ENCODE peak calls at places on chromosomes 2 and 18, in ten cellular contexts. One of them, this sample, is unnamed.

GRCh38 chr2:15158117-15158516 is 403.0 kb downstream of the NBAS start:
- DNase-seq in stomach: no peak
- DNase-seq in tibial nerve: no peak
- DNase-seq in transverse colon: no peak
- DNase-seq in HepG2: no peak
- DNase-seq in ovary: no peak
- DNase-seq in A549: no peak
- DNase-seq in sigmoid colon: no peak
- DNase-seq in K562: no peak
- DNase-seq in H1: no peak
- DNase-seq in this sample: no peak

GRCh38 chr2:106314427-106314826 is 120.3 kb upstream of the UXS1 start:
- DNase-seq in K562: no peak
- DNase-seq in HepG2: no peak
- DNase-seq in ovary: no peak
- DNase-seq in H1: no peak
- DNase-seq in sigmoid colon: no peak
- DNase-seq in tibial nerve: no peak
- DNase-seq in transverse colon: no peak
- DNase-seq in stomach: no peak
- DNase-seq in A549: no peak
- DNase-seq in this sample: no peak

GRCh38 chr2:43269074-43269572 is 42.7 kb upstream of the ZFP36L2 start:
- DNase-seq in K562: peak
- DNase-seq in A549: no peak
- DNase-seq in tibial nerve: peak
- DNase-seq in stomach: peak
- DNase-seq in transverse colon: peak
- DNase-seq in HepG2: no peak
- DNase-seq in H1: no peak
- DNase-seq in ovary: peak
- DNase-seq in sigmoid colon: peak
- DNase-seq in this sample: peak

GRCh38 chr2:154439156-154439555 is 259.3 kb upstream of the KCNJ3 start:
- DNase-seq in transverse colon: no peak
- DNase-seq in A549: no peak
- DNase-seq in H1: no peak
- DNase-seq in ovary: no peak
- DNase-seq in tibial nerve: no peak
- DNase-seq in stomach: no peak
- DNase-seq in sigmoid colon: no peak
- DNase-seq in K562: no peak
- DNase-seq in HepG2: peak
- DNase-seq in this sample: no peak

GRCh38 chr18:8423051-8423558 is 186.1 kb upstream of the RAB12 start:
- DNase-seq in ovary: no peak
- DNase-seq in HepG2: peak
- DNase-seq in transverse colon: no peak
- DNase-seq in A549: no peak
- DNase-seq in stomach: no peak
- DNase-seq in K562: no peak
- DNase-seq in H1: no peak
- DNase-seq in sigmoid colon: no peak
- DNase-seq in tibial nerve: no peak
- DNase-seq in this sample: no peak

GRCh38 chr2:11703700-11704099 is 33.7 kb upstream of the NTSR2 start:
- DNase-seq in ovary: no peak
- DNase-seq in K562: no peak
- DNase-seq in A549: no peak
- DNase-seq in tibial nerve: no peak
- DNase-seq in stomach: no peak
- DNase-seq in HepG2: no peak
- DNase-seq in sigmoid colon: no peak
- DNase-seq in transverse colon: no peak
- DNase-seq in H1: no peak
- DNase-seq in this sample: no peak

GRCh38 chr18:5951515-5952081 is 56.3 kb upstream of the TMEM200C start:
- DNase-seq in ovary: no peak
- DNase-seq in transverse colon: no peak
- DNase-seq in HepG2: no peak
- DNase-seq in stomach: no peak
- DNase-seq in tibial nerve: no peak
- DNase-seq in sigmoid colon: no peak
- DNase-seq in H1: no peak
- DNase-seq in K562: no peak
- DNase-seq in A549: no peak
- DNase-seq in this sample: no peak

GRCh38 chr2:43899589-43899988 is 60.8 kb downstream of the ABCG8 start:
- DNase-seq in sigmoid colon: no peak
- DNase-seq in tibial nerve: no peak
- DNase-seq in A549: no peak
- DNase-seq in transverse colon: no peak
- DNase-seq in ovary: no peak
- DNase-seq in stomach: no peak
- DNase-seq in HepG2: no peak
- DNase-seq in K562: no peak
- DNase-seq in H1: no peak
- DNase-seq in this sample: no peak

GRCh38 chr2:174120346-174120745 is 128.0 kb downstream of the OLA1 start:
- DNase-seq in HepG2: peak
- DNase-seq in K562: peak
- DNase-seq in sigmoid colon: no peak
- DNase-seq in H1: no peak
- DNase-seq in transverse colon: no peak
- DNase-seq in A549: peak
- DNase-seq in ovary: no peak
- DNase-seq in tibial nerve: no peak
- DNase-seq in stomach: no peak
- DNase-seq in this sample: no peak

GRCh38 chr2:161136696-161137324 is 23.4 kb upstream of the TANK start:
- DNase-seq in sigmoid colon: no peak
- DNase-seq in tibial nerve: no peak
- DNase-seq in transverse colon: no peak
- DNase-seq in stomach: no peak
- DNase-seq in ovary: no peak
- DNase-seq in A549: no peak
- DNase-seq in HepG2: no peak
- DNase-seq in K562: no peak
- DNase-seq in H1: no peak
- DNase-seq in this sample: no peak

GRCh38 chr2:197786010-197786877 is 1.1 kb upstream of the BOLL start:
- DNase-seq in HepG2: no peak
- DNase-seq in A549: peak
- DNase-seq in K562: no peak
- DNase-seq in stomach: peak
- DNase-seq in sigmoid colon: no peak
- DNase-seq in transverse colon: peak
- DNase-seq in ovary: no peak
- DNase-seq in tibial nerve: no peak
- DNase-seq in H1: peak
- DNase-seq in this sample: peak

GRCh38 chr2:172826522-172826921 is 90.9 kb downstream of the RAPGEF4 start:
- DNase-seq in K562: no peak
- DNase-seq in HepG2: no peak
- DNase-seq in sigmoid colon: no peak
- DNase-seq in tibial nerve: no peak
- DNase-seq in A549: no peak
- DNase-seq in transverse colon: no peak
- DNase-seq in stomach: no peak
- DNase-seq in H1: no peak
- DNase-seq in ovary: no peak
- DNase-seq in this sample: no peak

GRCh38 chr2:181876614-181877063 is 14.9 kb upstream of the ITPRID2 start:
- DNase-seq in K562: no peak
- DNase-seq in transverse colon: peak
- DNase-seq in tibial nerve: no peak
- DNase-seq in sigmoid colon: no peak
- DNase-seq in ovary: no peak
- DNase-seq in stomach: no peak
- DNase-seq in A549: peak
- DNase-seq in H1: no peak
- DNase-seq in HepG2: no peak
- DNase-seq in this sample: no peak

GRCh38 chr2:16189019-16189850 is 248.9 kb downstream of the MYCN start:
- DNase-seq in ovary: no peak
- DNase-seq in sigmoid colon: no peak
- DNase-seq in tibial nerve: no peak
- DNase-seq in transverse colon: no peak
- DNase-seq in K562: no peak
- DNase-seq in H1: no peak
- DNase-seq in HepG2: no peak
- DNase-seq in A549: no peak
- DNase-seq in stomach: no peak
- DNase-seq in this sample: no peak

GRCh38 chr2:15073639-15074038 is 441.1 kb downstream of the LRATD1 start:
- DNase-seq in tibial nerve: no peak
- DNase-seq in transverse colon: no peak
- DNase-seq in HepG2: no peak
- DNase-seq in sigmoid colon: no peak
- DNase-seq in H1: no peak
- DNase-seq in A549: no peak
- DNase-seq in stomach: no peak
- DNase-seq in ovary: no peak
- DNase-seq in K562: no peak
- DNase-seq in this sample: no peak

GRCh38 chr2:32627441-32627900 is 379 bp upstream of the TTC27 start:
- DNase-seq in A549: peak
- DNase-seq in transverse colon: peak
- DNase-seq in H1: peak
- DNase-seq in sigmoid colon: peak
- DNase-seq in tibial nerve: no peak
- DNase-seq in ovary: peak
- DNase-seq in K562: no peak
- DNase-seq in HepG2: peak
- DNase-seq in stomach: peak
- DNase-seq in this sample: no peak

GRCh38 chr2:169928463-169928864 is 101.2 kb downstream of the UBR3 start:
- DNase-seq in ovary: no peak
- DNase-seq in K562: peak
- DNase-seq in transverse colon: no peak
- DNase-seq in A549: no peak
- DNase-seq in H1: no peak
- DNase-seq in stomach: no peak
- DNase-seq in HepG2: peak
- DNase-seq in sigmoid colon: no peak
- DNase-seq in tibial nerve: no peak
- DNase-seq in this sample: no peak

DNA sequence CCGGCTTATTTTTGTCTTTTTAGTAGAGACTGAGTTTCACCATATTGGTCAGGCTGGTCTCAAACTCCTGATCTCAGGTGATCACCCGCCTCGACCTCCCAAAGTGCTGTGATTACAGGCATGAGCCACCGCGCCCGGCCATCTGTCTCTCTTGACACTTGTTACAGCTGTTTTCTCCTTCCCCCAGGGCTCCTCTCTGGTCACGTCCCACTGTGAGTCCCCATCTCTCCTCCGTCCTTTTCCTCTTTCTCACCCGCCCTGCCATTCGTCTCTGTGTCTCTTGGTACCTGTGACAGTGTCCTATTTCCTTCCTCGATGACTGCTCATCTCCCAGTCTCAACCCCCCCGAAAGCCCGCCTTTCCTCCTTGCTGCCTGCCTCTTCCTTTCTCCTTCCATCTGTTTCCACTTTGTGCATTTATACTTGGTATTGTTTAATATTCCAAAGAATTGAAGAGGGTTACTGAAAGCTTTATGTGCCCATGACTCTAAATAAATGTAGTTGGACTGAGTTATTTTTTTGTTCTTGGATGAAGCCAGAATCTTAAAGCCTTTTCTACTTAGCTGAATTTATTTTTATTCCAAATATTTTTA is 241.5 kb downstream of the SH3RF3 start:
- DNase-seq in HepG2: no peak
- DNase-seq in K562: no peak
- DNase-seq in sigmoid colon: peak
- DNase-seq in tibial nerve: no peak
- DNase-seq in A549: no peak
- DNase-seq in stomach: peak
- DNase-seq in H1: no peak
- DNase-seq in ovary: no peak
- DNase-seq in transverse colon: no peak
- DNase-seq in this sample: no peak
- TF ChIP-seq EP300 in HepG2: no peak
- TF ChIP-seq EP300 in K562: no peak
- TF ChIP-seq EP300 in sigmoid colon: no peak
- TF ChIP-seq EP300 in tibial nerve: no peak
- TF ChIP-seq EP300 in A549: no peak
- TF ChIP-seq EP300 in stomach: no peak
- TF ChIP-seq EP300 in H1: no peak
- TF ChIP-seq EP300 in ovary: no peak
- TF ChIP-seq EP300 in transverse colon: no peak
- TF ChIP-seq EP300 in this sample: no peak

GRCh38 chr2:60882971-60883753 is 1.8 kb downstream of the REL start:
- DNase-seq in ovary: no peak
- DNase-seq in sigmoid colon: no peak
- DNase-seq in K562: no peak
- DNase-seq in H1: no peak
- DNase-seq in transverse colon: peak
- DNase-seq in tibial nerve: no peak
- DNase-seq in HepG2: no peak
- DNase-seq in A549: no peak
- DNase-seq in stomach: no peak
- DNase-seq in this sample: no peak
- TF ChIP-seq POLR2A in ovary: no peak
- TF ChIP-seq POLR2A in sigmoid colon: no peak
- TF ChIP-seq POLR2A in K562: no peak
- TF ChIP-seq POLR2A in H1: no peak
- TF ChIP-seq POLR2A in transverse colon: peak
- TF ChIP-seq POLR2A in tibial nerve: peak
- TF ChIP-seq POLR2A in HepG2: no peak
- TF ChIP-seq POLR2A in A549: no peak
- TF ChIP-seq POLR2A in stomach: no peak
- TF ChIP-seq POLR2A in this sample: no peak

GRCh38 chr2:1431886-1432400 is 18.7 kb downstream of the TPO start:
- DNase-seq in ovary: no peak
- DNase-seq in tibial nerve: no peak
- DNase-seq in transverse colon: no peak
- DNase-seq in H1: no peak
- DNase-seq in HepG2: no peak
- DNase-seq in sigmoid colon: no peak
- DNase-seq in A549: no peak
- DNase-seq in K562: no peak
- DNase-seq in stomach: no peak
- DNase-seq in this sample: peak
- TF ChIP-seq EP300 in ovary: no peak
- TF ChIP-seq EP300 in tibial nerve: no peak
- TF ChIP-seq EP300 in transverse colon: no peak
- TF ChIP-seq EP300 in H1: no peak
- TF ChIP-seq EP300 in HepG2: no peak
- TF ChIP-seq EP300 in sigmoid colon: no peak
- TF ChIP-seq EP300 in A549: no peak
- TF ChIP-seq EP300 in K562: no peak
- TF ChIP-seq EP300 in stomach: no peak
- TF ChIP-seq EP300 in this sample: no peak

DNA sequence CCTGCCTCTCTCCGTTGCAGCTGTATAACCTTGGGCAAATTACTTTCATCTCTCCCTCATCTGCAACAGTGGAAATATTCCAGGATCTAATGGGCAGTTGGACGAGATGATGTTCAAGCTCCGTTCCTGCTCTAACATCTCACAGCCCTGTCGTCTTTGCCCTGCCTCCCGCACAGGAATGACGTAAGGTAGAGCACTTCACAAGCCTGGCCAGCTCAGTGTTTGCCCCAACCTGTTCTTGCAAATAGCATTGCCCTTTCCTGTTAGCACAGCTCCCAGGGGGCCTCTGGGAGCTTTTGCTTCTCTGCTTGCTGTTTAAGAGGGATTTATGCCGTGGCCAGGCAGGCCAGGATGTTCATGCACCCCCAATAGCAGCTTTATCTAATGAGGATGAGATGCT is 108.0 kb downstream of the KLHL29 start:
- DNase-seq in sigmoid colon: no peak
- DNase-seq in ovary: no peak
- DNase-seq in stomach: no peak
- DNase-seq in tibial nerve: no peak
- DNase-seq in HepG2: no peak
- DNase-seq in K562: no peak
- DNase-seq in A549: no peak
- DNase-seq in H1: no peak
- DNase-seq in transverse colon: no peak
- DNase-seq in this sample: no peak
- TF ChIP-seq POLR2A in sigmoid colon: no peak
- TF ChIP-seq POLR2A in ovary: no peak
- TF ChIP-seq POLR2A in stomach: no peak
- TF ChIP-seq POLR2A in tibial nerve: no peak
- TF ChIP-seq POLR2A in HepG2: no peak
- TF ChIP-seq POLR2A in K562: no peak
- TF ChIP-seq POLR2A in A549: no peak
- TF ChIP-seq POLR2A in H1: no peak
- TF ChIP-seq POLR2A in transverse colon: no peak
- TF ChIP-seq POLR2A in this sample: no peak